ENCODE peak calls at places on chromosomes 16 and 17, in ten cellular contexts. One of them, this sample, is unnamed.

GRCh38 chr16:67207857-67208524 is 9.1 kb downstream of the ELMO3 start:
- DNase-seq in astrocyte of the cerebellum: no peak
- DNase-seq in heart right ventricle: no peak
- DNase-seq in MM.1S: no peak
- DNase-seq in SJSA1: no peak
- DNase-seq in skeletal muscle cell: no peak
- DNase-seq in HAP-1: no peak
- DNase-seq in IMR-90: peak; percentile 44
- DNase-seq in K562: no peak
- DNase-seq in adrenal gland: peak; percentile 80
- DNase-seq in this sample: no peak

GRCh38 chr17:38600906-38601305 is 4.8 kb downstream of the SRCIN1 start:
- DNase-seq in astrocyte of the cerebellum: no peak
- DNase-seq in heart right ventricle: no peak
- DNase-seq in MM.1S: no peak
- DNase-seq in SJSA1: no peak
- DNase-seq in skeletal muscle cell: no peak
- DNase-seq in HAP-1: peak; percentile 50
- DNase-seq in IMR-90: no peak
- DNase-seq in K562: peak; percentile 53
- DNase-seq in adrenal gland: no peak
- DNase-seq in this sample: no peak

GRCh38 chr16:23254338-23254737 is 47.8 kb upstream of the SCNN1B start:
- DNase-seq in astrocyte of the cerebellum: peak; percentile 36
- DNase-seq in heart right ventricle: no peak
- DNase-seq in MM.1S: no peak
- DNase-seq in SJSA1: peak; percentile 75
- DNase-seq in skeletal muscle cell: peak; percentile 0
- DNase-seq in HAP-1: no peak
- DNase-seq in IMR-90: peak; percentile 48
- DNase-seq in K562: no peak
- DNase-seq in adrenal gland: no peak
- DNase-seq in this sample: no peak

GRCh38 chr16:12519986-12520385 is 283.7 kb downstream of the CPPED1 start:
- DNase-seq in astrocyte of the cerebellum: no peak
- DNase-seq in heart right ventricle: no peak
- DNase-seq in MM.1S: no peak
- DNase-seq in SJSA1: no peak
- DNase-seq in skeletal muscle cell: no peak
- DNase-seq in HAP-1: no peak
- DNase-seq in IMR-90: no peak
- DNase-seq in K562: no peak
- DNase-seq in adrenal gland: no peak
- DNase-seq in this sample: no peak

GRCh38 chr17:57607553-57608120 is 137.5 kb downstream of the CCDC182 start:
- DNase-seq in astrocyte of the cerebellum: no peak
- DNase-seq in heart right ventricle: no peak
- DNase-seq in MM.1S: no peak
- DNase-seq in SJSA1: no peak
- DNase-seq in skeletal muscle cell: no peak
- DNase-seq in HAP-1: no peak
- DNase-seq in IMR-90: no peak
- DNase-seq in K562: no peak
- DNase-seq in adrenal gland: peak; percentile 46
- DNase-seq in this sample: no peak

GRCh38 chr16:64133396-64133795 is 988.5 kb downstream of the CDH11 start:
- DNase-seq in astrocyte of the cerebellum: no peak
- DNase-seq in heart right ventricle: peak; percentile 11
- DNase-seq in MM.1S: no peak
- DNase-seq in SJSA1: no peak
- DNase-seq in skeletal muscle cell: no peak
- DNase-seq in HAP-1: no peak
- DNase-seq in IMR-90: no peak
- DNase-seq in K562: no peak
- DNase-seq in adrenal gland: no peak
- DNase-seq in this sample: no peak

GRCh38 chr17:4206945-4207344 is 56.8 kb downstream of the ANKFY1 start:
- DNase-seq in astrocyte of the cerebellum: no peak
- DNase-seq in heart right ventricle: no peak
- DNase-seq in MM.1S: peak; percentile 51
- DNase-seq in SJSA1: no peak
- DNase-seq in skeletal muscle cell: no peak
- DNase-seq in HAP-1: no peak
- DNase-seq in IMR-90: no peak
- DNase-seq in K562: peak; percentile 16
- DNase-seq in adrenal gland: no peak
- DNase-seq in this sample: no peak

GRCh38 chr16:53792161-53792951 is 88.4 kb downstream of the FTO start:
- DNase-seq in astrocyte of the cerebellum: no peak
- DNase-seq in heart right ventricle: no peak
- DNase-seq in MM.1S: no peak
- DNase-seq in SJSA1: no peak
- DNase-seq in skeletal muscle cell: no peak
- DNase-seq in HAP-1: no peak
- DNase-seq in IMR-90: no peak
- DNase-seq in K562: no peak
- DNase-seq in adrenal gland: no peak
- DNase-seq in this sample: no peak

GRCh38 chr16:180101-180920 is at the start of gene HBQ1:
- DNase-seq in astrocyte of the cerebellum: no peak
- DNase-seq in heart right ventricle: no peak
- DNase-seq in MM.1S: no peak
- DNase-seq in SJSA1: no peak
- DNase-seq in skeletal muscle cell: no peak
- DNase-seq in HAP-1: peak; percentile 82
- DNase-seq in IMR-90: no peak
- DNase-seq in K562: peak; percentile 78
- DNase-seq in adrenal gland: no peak
- DNase-seq in this sample: peak; percentile 22

GRCh38 chr16:4780235-4780634 is 7.9 kb downstream of the SEPTIN12 start:
- DNase-seq in astrocyte of the cerebellum: no peak
- DNase-seq in heart right ventricle: no peak
- DNase-seq in MM.1S: no peak
- DNase-seq in SJSA1: no peak
- DNase-seq in skeletal muscle cell: no peak
- DNase-seq in HAP-1: no peak
- DNase-seq in IMR-90: peak; percentile 23
- DNase-seq in K562: no peak
- DNase-seq in adrenal gland: no peak
- DNase-seq in this sample: no peak

GRCh38 chr17:3890082-3890892 is 2.6 kb downstream of the CAMKK1 start:
- DNase-seq in astrocyte of the cerebellum: peak; percentile 38
- DNase-seq in heart right ventricle: peak; percentile 72
- DNase-seq in MM.1S: no peak
- DNase-seq in SJSA1: peak; percentile 100
- DNase-seq in skeletal muscle cell: peak; percentile 96
- DNase-seq in HAP-1: no peak
- DNase-seq in IMR-90: peak; percentile 91
- DNase-seq in K562: peak; percentile 30
- DNase-seq in adrenal gland: peak; percentile 96
- DNase-seq in this sample: no peak

GRCh38 chr17:77637807-77638182 is 320.7 kb upstream of the TNRC6C start:
- DNase-seq in astrocyte of the cerebellum: no peak
- DNase-seq in heart right ventricle: no peak
- DNase-seq in MM.1S: no peak
- DNase-seq in SJSA1: no peak
- DNase-seq in skeletal muscle cell: no peak
- DNase-seq in HAP-1: peak; percentile 20
- DNase-seq in IMR-90: no peak
- DNase-seq in K562: no peak
- DNase-seq in adrenal gland: no peak
- DNase-seq in this sample: no peak

GRCh38 chr16:88009566-88010342 is 58.5 kb downstream of the BANP start:
- DNase-seq in astrocyte of the cerebellum: no peak
- DNase-seq in heart right ventricle: no peak
- DNase-seq in MM.1S: no peak
- DNase-seq in SJSA1: no peak
- DNase-seq in skeletal muscle cell: no peak
- DNase-seq in HAP-1: peak; percentile 49
- DNase-seq in IMR-90: peak; percentile 20
- DNase-seq in K562: no peak
- DNase-seq in adrenal gland: no peak
- DNase-seq in this sample: no peak

GRCh38 chr16:8739989-8740704 is 57.3 kb downstream of the TMEM186 start:
- DNase-seq in astrocyte of the cerebellum: no peak
- DNase-seq in heart right ventricle: no peak
- DNase-seq in MM.1S: no peak
- DNase-seq in SJSA1: no peak
- DNase-seq in skeletal muscle cell: no peak
- DNase-seq in HAP-1: no peak
- DNase-seq in IMR-90: no peak
- DNase-seq in K562: no peak
- DNase-seq in adrenal gland: no peak
- DNase-seq in this sample: no peak

GRCh38 chr16:56116577-56116964 is 74.7 kb upstream of the GNAO1 start:
- DNase-seq in astrocyte of the cerebellum: no peak
- DNase-seq in heart right ventricle: no peak
- DNase-seq in MM.1S: no peak
- DNase-seq in SJSA1: no peak
- DNase-seq in skeletal muscle cell: no peak
- DNase-seq in HAP-1: no peak
- DNase-seq in IMR-90: no peak
- DNase-seq in K562: no peak
- DNase-seq in adrenal gland: no peak
- DNase-seq in this sample: no peak
- H3K4me3 ChIP-seq in astrocyte of the cerebellum: no peak overlapping the region
- H3K4me3 ChIP-seq in heart right ventricle: no peak overlapping the region
- H3K4me3 ChIP-seq in MM.1S: no peak overlapping the region
- H3K4me3 ChIP-seq in SJSA1: no peak overlapping the region
- H3K4me3 ChIP-seq in skeletal muscle cell: no peak overlapping the region
- H3K4me3 ChIP-seq in HAP-1: no peak overlapping the region
- H3K4me3 ChIP-seq in IMR-90: no peak overlapping the region
- H3K4me3 ChIP-seq in K562: no peak overlapping the region
- H3K4me3 ChIP-seq in adrenal gland: no peak overlapping the region
- H3K4me3 ChIP-seq in this sample: no peak overlapping the region

DNA sequence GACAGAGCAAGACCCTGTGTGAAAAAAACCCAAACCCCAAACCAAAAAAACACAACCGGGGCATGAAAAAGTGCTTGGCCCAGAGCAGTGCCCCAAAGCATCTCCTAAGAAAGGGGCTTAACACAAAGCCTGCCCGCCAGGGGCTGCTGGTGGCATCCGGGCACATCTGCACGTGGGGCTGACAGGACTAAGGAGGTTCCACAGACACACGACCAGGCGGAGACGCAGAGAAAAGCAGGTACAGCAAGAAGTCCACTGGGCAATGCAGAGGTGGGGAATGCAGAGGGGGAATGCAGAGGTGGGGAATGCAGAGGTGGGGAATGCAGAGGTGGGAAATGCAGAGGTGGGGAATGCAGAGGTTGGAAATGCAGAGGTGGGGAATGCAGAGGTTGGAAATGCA is 109.2 kb downstream of the ZNF778 start:
- DNase-seq in astrocyte of the cerebellum: no peak
- DNase-seq in heart right ventricle: no peak
- DNase-seq in MM.1S: no peak
- DNase-seq in SJSA1: no peak
- DNase-seq in skeletal muscle cell: no peak
- DNase-seq in HAP-1: no peak
- DNase-seq in IMR-90: no peak
- DNase-seq in K562: no peak
- DNase-seq in adrenal gland: no peak
- DNase-seq in this sample: peak; percentile 38
- H3K4me3 ChIP-seq in astrocyte of the cerebellum: no peak overlapping the region
- H3K4me3 ChIP-seq in heart right ventricle: no peak overlapping the region
- H3K4me3 ChIP-seq in MM.1S: no peak overlapping the region
- H3K4me3 ChIP-seq in SJSA1: no peak overlapping the region
- H3K4me3 ChIP-seq in skeletal muscle cell: no peak overlapping the region
- H3K4me3 ChIP-seq in HAP-1: no peak overlapping the region
- H3K4me3 ChIP-seq in IMR-90: no peak overlapping the region
- H3K4me3 ChIP-seq in K562: no peak overlapping the region
- H3K4me3 ChIP-seq in adrenal gland: no peak overlapping the region
- H3K4me3 ChIP-seq in this sample: no peak overlapping the region

DNA sequence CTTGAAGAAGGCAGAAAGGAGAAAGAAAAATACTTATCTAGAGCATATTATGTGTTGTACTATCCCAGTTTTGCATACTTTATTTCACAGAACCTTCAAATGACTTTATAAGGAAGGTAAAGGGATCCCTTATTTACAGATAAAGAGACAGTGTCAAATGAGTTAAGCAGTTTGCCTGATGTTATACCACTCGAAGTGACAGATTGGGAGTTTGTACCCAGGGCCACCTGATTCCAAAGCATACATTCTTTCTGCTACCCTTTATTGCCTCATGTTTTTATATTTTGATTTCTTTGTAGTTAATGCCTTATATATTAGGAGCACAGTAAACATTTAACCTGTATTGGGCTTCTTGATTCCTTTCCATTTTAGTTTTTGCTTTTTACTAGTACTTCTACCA is 4.9 kb downstream of the EVI2B start:
- DNase-seq in astrocyte of the cerebellum: no peak
- DNase-seq in heart right ventricle: no peak
- DNase-seq in MM.1S: no peak
- DNase-seq in SJSA1: no peak
- DNase-seq in skeletal muscle cell: no peak
- DNase-seq in HAP-1: no peak
- DNase-seq in IMR-90: no peak
- DNase-seq in K562: no peak
- DNase-seq in adrenal gland: no peak
- DNase-seq in this sample: no peak
- H3K4me3 ChIP-seq in astrocyte of the cerebellum: no peak overlapping the region
- H3K4me3 ChIP-seq in heart right ventricle: no peak overlapping the region
- H3K4me3 ChIP-seq in MM.1S: peak overlapping the region; percentile 78
- H3K4me3 ChIP-seq in SJSA1: no peak overlapping the region
- H3K4me3 ChIP-seq in skeletal muscle cell: no peak overlapping the region
- H3K4me3 ChIP-seq in HAP-1: no peak overlapping the region
- H3K4me3 ChIP-seq in IMR-90: no peak overlapping the region
- H3K4me3 ChIP-seq in K562: no peak overlapping the region
- H3K4me3 ChIP-seq in adrenal gland: no peak overlapping the region
- H3K4me3 ChIP-seq in this sample: no peak overlapping the region

GRCh38 chr17:2707721-2708584 is 3.6 kb downstream of the CLUH start:
- DNase-seq in astrocyte of the cerebellum: no peak
- DNase-seq in heart right ventricle: peak; percentile 81
- DNase-seq in MM.1S: no peak
- DNase-seq in SJSA1: no peak
- DNase-seq in skeletal muscle cell: no peak
- DNase-seq in HAP-1: peak; percentile 74
- DNase-seq in IMR-90: no peak
- DNase-seq in K562: no peak
- DNase-seq in adrenal gland: peak; percentile 90
- DNase-seq in this sample: peak; percentile 60
- H3K4me3 ChIP-seq in astrocyte of the cerebellum: no peak overlapping the region
- H3K4me3 ChIP-seq in heart right ventricle: peak overlapping the region; percentile 94
- H3K4me3 ChIP-seq in MM.1S: no peak overlapping the region
- H3K4me3 ChIP-seq in SJSA1: no peak overlapping the region
- H3K4me3 ChIP-seq in skeletal muscle cell: no peak overlapping the region
- H3K4me3 ChIP-seq in HAP-1: no peak overlapping the region
- H3K4me3 ChIP-seq in IMR-90: no peak overlapping the region
- H3K4me3 ChIP-seq in K562: no peak overlapping the region
- H3K4me3 ChIP-seq in adrenal gland: no peak overlapping the region
- H3K4me3 ChIP-seq in this sample: peak overlapping the region; percentile 92

This sample was measured in dorsolateral prefrontal cortex.